ENCODE peak calls at places on chromosomes 11 and 22, in six cellular contexts. One of them, this sample, is unnamed.

GRCh38 chr22:45227645-45228400 is 12.9 kb downstream of the KIAA0930 start:
- DNase-seq in fibroblast of the aortic adventitia: no peak
- DNase-seq in GM06990: no peak
- DNase-seq in stimulated activated CD4-positive, alpha-beta T cell treated with anti-CD3 and anti-CD28 coated beads, Interleukin-12 subunit alpha, Interleukin-12 subunit beta, amount 100 ng/mL, for 48 hours: no peak
- DNase-seq in left ventricle myocardium inferior: no peak
- DNase-seq in NCI-H187: no peak
- DNase-seq in this sample: no peak

GRCh38 chr22:33561149-33561807 is 359.0 kb downstream of the LARGE1 start:
- DNase-seq in fibroblast of the aortic adventitia: no peak
- DNase-seq in GM06990: no peak
- DNase-seq in stimulated activated CD4-positive, alpha-beta T cell treated with anti-CD3 and anti-CD28 coated beads, Interleukin-12 subunit alpha, Interleukin-12 subunit beta, amount 100 ng/mL, for 48 hours: no peak
- DNase-seq in left ventricle myocardium inferior: no peak
- DNase-seq in NCI-H187: no peak
- DNase-seq in this sample: no peak

GRCh38 chr11:9972917-9973504 is 309.1 kb downstream of the SWAP70 start:
- DNase-seq in fibroblast of the aortic adventitia: peak; percentile 78
- DNase-seq in GM06990: no peak
- DNase-seq in stimulated activated CD4-positive, alpha-beta T cell treated with anti-CD3 and anti-CD28 coated beads, Interleukin-12 subunit alpha, Interleukin-12 subunit beta, amount 100 ng/mL, for 48 hours: peak; percentile 2
- DNase-seq in left ventricle myocardium inferior: no peak
- DNase-seq in NCI-H187: peak; percentile 5
- DNase-seq in this sample: no peak

GRCh38 chr22:48477031-48477721 is 1350.5 kb downstream of the BRD1 start:
- DNase-seq in fibroblast of the aortic adventitia: no peak
- DNase-seq in GM06990: no peak
- DNase-seq in stimulated activated CD4-positive, alpha-beta T cell treated with anti-CD3 and anti-CD28 coated beads, Interleukin-12 subunit alpha, Interleukin-12 subunit beta, amount 100 ng/mL, for 48 hours: no peak
- DNase-seq in left ventricle myocardium inferior: peak; percentile 59
- DNase-seq in NCI-H187: no peak
- DNase-seq in this sample: no peak

GRCh38 chr11:110032257-110032656 is 60.9 kb upstream of the ZC3H12C start:
- DNase-seq in fibroblast of the aortic adventitia: peak; percentile 4
- DNase-seq in GM06990: no peak
- DNase-seq in stimulated activated CD4-positive, alpha-beta T cell treated with anti-CD3 and anti-CD28 coated beads, Interleukin-12 subunit alpha, Interleukin-12 subunit beta, amount 100 ng/mL, for 48 hours: no peak
- DNase-seq in left ventricle myocardium inferior: no peak
- DNase-seq in NCI-H187: no peak
- DNase-seq in this sample: no peak

GRCh38 chr11:100624346-100624745 is 62.7 kb upstream of the ARHGAP42 start:
- DNase-seq in fibroblast of the aortic adventitia: no peak
- DNase-seq in GM06990: no peak
- DNase-seq in stimulated activated CD4-positive, alpha-beta T cell treated with anti-CD3 and anti-CD28 coated beads, Interleukin-12 subunit alpha, Interleukin-12 subunit beta, amount 100 ng/mL, for 48 hours: no peak
- DNase-seq in left ventricle myocardium inferior: no peak
- DNase-seq in NCI-H187: no peak
- DNase-seq in this sample: no peak

GRCh38 chr22:18955696-18956095 is 19.6 kb upstream of the PRODH start:
- DNase-seq in fibroblast of the aortic adventitia: no peak
- DNase-seq in GM06990: no peak
- DNase-seq in stimulated activated CD4-positive, alpha-beta T cell treated with anti-CD3 and anti-CD28 coated beads, Interleukin-12 subunit alpha, Interleukin-12 subunit beta, amount 100 ng/mL, for 48 hours: no peak
- DNase-seq in left ventricle myocardium inferior: no peak
- DNase-seq in NCI-H187: no peak
- DNase-seq in this sample: no peak

GRCh38 chr11:31233425-31233824 is 136.1 kb downstream of the DCDC1 start:
- DNase-seq in fibroblast of the aortic adventitia: no peak
- DNase-seq in GM06990: no peak
- DNase-seq in stimulated activated CD4-positive, alpha-beta T cell treated with anti-CD3 and anti-CD28 coated beads, Interleukin-12 subunit alpha, Interleukin-12 subunit beta, amount 100 ng/mL, for 48 hours: no peak
- DNase-seq in left ventricle myocardium inferior: no peak
- DNase-seq in NCI-H187: no peak
- DNase-seq in this sample: no peak

GRCh38 chr11:118081241-118081958 is 4.5 kb downstream of the TMPRSS4 start:
- DNase-seq in fibroblast of the aortic adventitia: no peak
- DNase-seq in GM06990: no peak
- DNase-seq in stimulated activated CD4-positive, alpha-beta T cell treated with anti-CD3 and anti-CD28 coated beads, Interleukin-12 subunit alpha, Interleukin-12 subunit beta, amount 100 ng/mL, for 48 hours: no peak
- DNase-seq in left ventricle myocardium inferior: no peak
- DNase-seq in NCI-H187: no peak
- DNase-seq in this sample: no peak

GRCh38 chr11:16902182-16902581 is 112.0 kb downstream of the PLEKHA7 start:
- DNase-seq in fibroblast of the aortic adventitia: no peak
- DNase-seq in GM06990: peak; percentile 76
- DNase-seq in stimulated activated CD4-positive, alpha-beta T cell treated with anti-CD3 and anti-CD28 coated beads, Interleukin-12 subunit alpha, Interleukin-12 subunit beta, amount 100 ng/mL, for 48 hours: peak; percentile 33
- DNase-seq in left ventricle myocardium inferior: no peak
- DNase-seq in NCI-H187: no peak
- DNase-seq in this sample: no peak

GRCh38 chr11:19117760-19118097 is 761 bp downstream of the ZDHHC13 start:
- DNase-seq in fibroblast of the aortic adventitia: peak; percentile 37
- DNase-seq in GM06990: no peak
- DNase-seq in stimulated activated CD4-positive, alpha-beta T cell treated with anti-CD3 and anti-CD28 coated beads, Interleukin-12 subunit alpha, Interleukin-12 subunit beta, amount 100 ng/mL, for 48 hours: no peak
- DNase-seq in left ventricle myocardium inferior: no peak
- DNase-seq in NCI-H187: no peak
- DNase-seq in this sample: no peak

GRCh38 chr22:40414838-40415505 is 44.6 kb downstream of the SGSM3 start:
- DNase-seq in fibroblast of the aortic adventitia: no peak
- DNase-seq in GM06990: no peak
- DNase-seq in stimulated activated CD4-positive, alpha-beta T cell treated with anti-CD3 and anti-CD28 coated beads, Interleukin-12 subunit alpha, Interleukin-12 subunit beta, amount 100 ng/mL, for 48 hours: no peak
- DNase-seq in left ventricle myocardium inferior: no peak
- DNase-seq in NCI-H187: no peak
- DNase-seq in this sample: no peak

GRCh38 chr11:102495161-102496042 is 35.1 kb downstream of the MMP7 start:
- DNase-seq in fibroblast of the aortic adventitia: peak; percentile 94
- DNase-seq in GM06990: peak; percentile 56
- DNase-seq in stimulated activated CD4-positive, alpha-beta T cell treated with anti-CD3 and anti-CD28 coated beads, Interleukin-12 subunit alpha, Interleukin-12 subunit beta, amount 100 ng/mL, for 48 hours: no peak
- DNase-seq in left ventricle myocardium inferior: no peak
- DNase-seq in NCI-H187: peak; percentile 27
- DNase-seq in this sample: no peak

This sample was measured in left cardiac atrium.